ENCODE peak calls at places on chromosome 20, in seven cellular contexts. One of them, this sample, is unnamed. For H3K36me3 and H3K4me1, the result is how much of the 10 kb centered on the place peaks cover.

GRCh38 chr20:36823126-36823525 is 49.6 kb upstream of the DSN1 start:
- DNase-seq in tibial artery: no peak
- DNase-seq in heart right ventricle: no peak
- DNase-seq in thoracic aorta: no peak
- DNase-seq in uterus: no peak
- DNase-seq in endothelial cell of umbilical vein: no peak
- DNase-seq in pancreas: no peak
- DNase-seq in this sample: no peak

GRCh38 chr20:56842086-56842485 is 213.0 kb downstream of the TFAP2C start:
- DNase-seq in tibial artery: no peak
- DNase-seq in heart right ventricle: no peak
- DNase-seq in endothelial cell of umbilical vein: no peak
- DNase-seq in pancreas: no peak
- DNase-seq in thoracic aorta: no peak
- DNase-seq in uterus: no peak
- DNase-seq in this sample: no peak

GRCh38 chr20:11389188-11389587 is 528.5 kb upstream of the BTBD3 start:
- DNase-seq in pancreas: no peak
- DNase-seq in heart right ventricle: no peak
- DNase-seq in endothelial cell of umbilical vein: no peak
- DNase-seq in uterus: no peak
- DNase-seq in tibial artery: no peak
- DNase-seq in thoracic aorta: no peak
- DNase-seq in this sample: no peak

GRCh38 chr20:43196243-43196642 is 6.5 kb upstream of the PTPRT start:
- DNase-seq in uterus: no peak
- DNase-seq in thoracic aorta: no peak
- DNase-seq in endothelial cell of umbilical vein: no peak
- DNase-seq in tibial artery: no peak
- DNase-seq in heart right ventricle: no peak
- DNase-seq in pancreas: no peak
- DNase-seq in this sample: no peak

GRCh38 chr20:2768632-2769015 is 31.8 kb downstream of the CPXM1 start:
- DNase-seq in pancreas: no peak
- DNase-seq in heart right ventricle: no peak
- DNase-seq in endothelial cell of umbilical vein: peak
- DNase-seq in tibial artery: no peak
- DNase-seq in uterus: no peak
- DNase-seq in thoracic aorta: no peak
- DNase-seq in this sample: no peak

GRCh38 chr20:36447101-36447500 is 94.2 kb upstream of the MYL9 start:
- DNase-seq in tibial artery: no peak
- DNase-seq in endothelial cell of umbilical vein: no peak
- DNase-seq in pancreas: no peak
- DNase-seq in uterus: no peak
- DNase-seq in heart right ventricle: no peak
- DNase-seq in thoracic aorta: no peak
- DNase-seq in this sample: no peak

GRCh38 chr20:40961686-40962640 is 66.7 kb upstream of the TOP1 start:
- DNase-seq in thoracic aorta: no peak
- DNase-seq in endothelial cell of umbilical vein: no peak
- DNase-seq in tibial artery: no peak
- DNase-seq in pancreas: no peak
- DNase-seq in uterus: no peak
- DNase-seq in heart right ventricle: no peak
- DNase-seq in this sample: peak

GRCh38 chr20:37828584-37829527 is 74.1 kb upstream of the VSTM2L start:
- DNase-seq in endothelial cell of umbilical vein: no peak
- DNase-seq in pancreas: no peak
- DNase-seq in heart right ventricle: no peak
- DNase-seq in thoracic aorta: no peak
- DNase-seq in tibial artery: no peak
- DNase-seq in uterus: no peak
- DNase-seq in this sample: no peak

GRCh38 chr20:2585811-2586210 is 49.4 kb downstream of the TMC2 start:
- DNase-seq in heart right ventricle: no peak
- DNase-seq in tibial artery: no peak
- DNase-seq in thoracic aorta: no peak
- DNase-seq in endothelial cell of umbilical vein: no peak
- DNase-seq in pancreas: no peak
- DNase-seq in uterus: no peak
- DNase-seq in this sample: no peak

GRCh38 chr20:11847827-11848226 is 69.9 kb upstream of the BTBD3 start:
- DNase-seq in pancreas: no peak
- DNase-seq in thoracic aorta: no peak
- DNase-seq in uterus: no peak
- DNase-seq in endothelial cell of umbilical vein: peak
- DNase-seq in heart right ventricle: no peak
- DNase-seq in tibial artery: no peak
- DNase-seq in this sample: no peak

GRCh38 chr20:36848078-36848660 is 27.8 kb upstream of the TLDC2 start:
- DNase-seq in endothelial cell of umbilical vein: peak
- DNase-seq in pancreas: no peak
- DNase-seq in uterus: peak
- DNase-seq in thoracic aorta: no peak
- DNase-seq in tibial artery: peak
- DNase-seq in heart right ventricle: peak
- DNase-seq in this sample: peak

GRCh38 chr20:33719277-33719988 is 677 bp downstream of the PXMP4 start:
- DNase-seq in tibial artery: no peak
- DNase-seq in heart right ventricle: no peak
- DNase-seq in endothelial cell of umbilical vein: no peak
- DNase-seq in pancreas: peak
- DNase-seq in uterus: no peak
- DNase-seq in thoracic aorta: no peak
- DNase-seq in this sample: no peak

GRCh38 chr20:15799871-15800270 is 773.4 kb downstream of the KIF16B start:
- DNase-seq in pancreas: no peak
- DNase-seq in tibial artery: no peak
- DNase-seq in thoracic aorta: no peak
- DNase-seq in endothelial cell of umbilical vein: no peak
- DNase-seq in heart right ventricle: no peak
- DNase-seq in uterus: no peak
- DNase-seq in this sample: no peak

GRCh38 chr20:5933802-5934436 is 16.4 kb downstream of the TRMT6 start:
- DNase-seq in pancreas: peak
- DNase-seq in endothelial cell of umbilical vein: peak
- DNase-seq in thoracic aorta: no peak
- DNase-seq in tibial artery: no peak
- DNase-seq in heart right ventricle: peak
- DNase-seq in uterus: no peak
- DNase-seq in this sample: no peak

GRCh38 chr20:51422912-51423667 is 119.4 kb downstream of the NFATC2 start:
- DNase-seq in pancreas: no peak
- DNase-seq in thoracic aorta: no peak
- DNase-seq in tibial artery: no peak
- DNase-seq in endothelial cell of umbilical vein: no peak
- DNase-seq in uterus: no peak
- DNase-seq in heart right ventricle: no peak
- DNase-seq in this sample: no peak

DNA sequence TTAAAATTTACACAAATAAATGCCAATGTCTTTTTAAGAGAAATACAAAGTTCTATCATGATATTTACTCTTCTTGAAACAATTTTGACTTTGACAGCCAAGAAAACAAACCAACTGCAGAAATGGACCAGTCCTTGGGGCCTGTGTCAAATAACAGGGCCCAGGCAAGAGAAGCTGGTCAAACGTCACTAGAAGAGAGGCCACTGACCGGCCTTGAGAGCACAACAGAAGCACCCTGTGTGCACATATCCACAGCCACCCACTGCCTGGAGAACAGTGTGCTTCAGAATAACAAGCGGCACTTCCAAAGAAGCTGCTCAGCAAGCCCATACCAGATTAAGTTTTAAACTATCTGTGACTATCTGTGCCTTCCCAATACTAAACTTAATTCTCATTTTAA is 14.8 kb downstream of the APMAP start:
- DNase-seq in pancreas: no peak
- DNase-seq in thoracic aorta: no peak
- DNase-seq in uterus: no peak
- DNase-seq in endothelial cell of umbilical vein: no peak
- DNase-seq in heart right ventricle: no peak
- DNase-seq in tibial artery: no peak
- DNase-seq in this sample: no peak
- H3K36me3 ChIP-seq in pancreas: under half
- H3K36me3 ChIP-seq in thoracic aorta: under half
- H3K36me3 ChIP-seq in uterus: under half
- H3K36me3 ChIP-seq in endothelial cell of umbilical vein: under half
- H3K36me3 ChIP-seq in heart right ventricle: half or more
- H3K36me3 ChIP-seq in tibial artery: half or more
- H3K36me3 ChIP-seq in this sample: half or more

GRCh38 chr20:58869662-58870227 is 17.2 kb downstream of the GNAS start:
- DNase-seq in endothelial cell of umbilical vein: no peak
- DNase-seq in pancreas: no peak
- DNase-seq in heart right ventricle: no peak
- DNase-seq in uterus: no peak
- DNase-seq in tibial artery: no peak
- DNase-seq in thoracic aorta: no peak
- DNase-seq in this sample: no peak

GRCh38 chr20:58870293-58871014 is 17.9 kb downstream of the GNAS start:
- DNase-seq in endothelial cell of umbilical vein: peak
- DNase-seq in heart right ventricle: peak
- DNase-seq in pancreas: peak
- DNase-seq in tibial artery: peak
- DNase-seq in thoracic aorta: no peak
- DNase-seq in uterus: peak
- DNase-seq in this sample: no peak

GRCh38 chr20:58871533-58872102 is 19.1 kb downstream of the GNAS start:
- DNase-seq in uterus: no peak
- DNase-seq in endothelial cell of umbilical vein: no peak
- DNase-seq in tibial artery: no peak
- DNase-seq in thoracic aorta: no peak
- DNase-seq in pancreas: no peak
- DNase-seq in heart right ventricle: no peak
- DNase-seq in this sample: no peak

GRCh38 chr20:58867211-58867610 is 14.7 kb downstream of the GNAS start:
- DNase-seq in tibial artery: no peak
- DNase-seq in thoracic aorta: no peak
- DNase-seq in pancreas: no peak
- DNase-seq in endothelial cell of umbilical vein: no peak
- DNase-seq in heart right ventricle: no peak
- DNase-seq in uterus: peak
- DNase-seq in this sample: no peak

DNA sequence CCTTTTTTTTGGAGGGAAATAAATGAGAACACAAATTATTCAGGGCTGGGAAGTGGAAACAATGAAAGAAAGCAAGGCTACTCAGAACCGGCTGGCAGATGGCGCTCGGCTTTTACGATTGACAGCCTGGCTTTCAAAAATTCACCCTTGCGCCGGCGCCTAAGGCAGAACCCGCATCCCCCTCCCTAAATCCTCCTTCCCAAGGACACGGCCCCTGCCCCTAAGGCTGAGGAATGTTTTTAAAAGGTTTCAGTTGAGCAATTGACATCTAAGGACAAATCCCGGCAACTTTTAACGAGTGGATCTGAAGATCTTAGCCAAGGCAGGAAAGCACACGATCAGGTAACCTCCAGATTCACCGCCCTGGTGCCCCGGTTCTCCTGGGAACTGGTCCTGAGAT is 16.3 kb downstream of the GNAS start:
- DNase-seq in thoracic aorta: no peak
- DNase-seq in uterus: no peak
- DNase-seq in heart right ventricle: no peak
- DNase-seq in endothelial cell of umbilical vein: no peak
- DNase-seq in tibial artery: no peak
- DNase-seq in pancreas: no peak
- DNase-seq in this sample: no peak
- TF ChIP-seq CTCF in thoracic aorta: no peak
- TF ChIP-seq CTCF in uterus: no peak
- TF ChIP-seq CTCF in heart right ventricle: no peak
- TF ChIP-seq CTCF in endothelial cell of umbilical vein: peak
- TF ChIP-seq CTCF in tibial artery: no peak
- TF ChIP-seq CTCF in pancreas: no peak
- TF ChIP-seq CTCF in this sample: no peak

GRCh38 chr20:23479043-23479442 is 11.9 kb upstream of the CST8 start:
- DNase-seq in heart right ventricle: no peak
- DNase-seq in thoracic aorta: no peak
- DNase-seq in endothelial cell of umbilical vein: no peak
- DNase-seq in pancreas: no peak
- DNase-seq in tibial artery: no peak
- DNase-seq in uterus: no peak
- DNase-seq in this sample: no peak

GRCh38 chr20:23476015-23476754 is 14.7 kb upstream of the CST8 start:
- DNase-seq in pancreas: no peak
- DNase-seq in thoracic aorta: no peak
- DNase-seq in uterus: no peak
- DNase-seq in heart right ventricle: no peak
- DNase-seq in tibial artery: no peak
- DNase-seq in endothelial cell of umbilical vein: no peak
- DNase-seq in this sample: no peak

GRCh38 chr20:23482138-23482537 is 8.8 kb upstream of the CST8 start:
- DNase-seq in pancreas: no peak
- DNase-seq in endothelial cell of umbilical vein: no peak
- DNase-seq in tibial artery: no peak
- DNase-seq in thoracic aorta: no peak
- DNase-seq in uterus: no peak
- DNase-seq in heart right ventricle: no peak
- DNase-seq in this sample: no peak

GRCh38 chr20:23475395-23475794 is 15.5 kb upstream of the CST8 start:
- DNase-seq in heart right ventricle: no peak
- DNase-seq in thoracic aorta: no peak
- DNase-seq in pancreas: no peak
- DNase-seq in uterus: no peak
- DNase-seq in endothelial cell of umbilical vein: no peak
- DNase-seq in tibial artery: no peak
- DNase-seq in this sample: no peak

GRCh38 chr20:23477223-23477622 is 13.7 kb upstream of the CST8 start:
- DNase-seq in heart right ventricle: no peak
- DNase-seq in tibial artery: no peak
- DNase-seq in pancreas: no peak
- DNase-seq in uterus: no peak
- DNase-seq in thoracic aorta: no peak
- DNase-seq in endothelial cell of umbilical vein: no peak
- DNase-seq in this sample: no peak
- H3K4me1 ChIP-seq in heart right ventricle: under half
- H3K4me1 ChIP-seq in tibial artery: under half
- H3K4me1 ChIP-seq in pancreas: under half
- H3K4me1 ChIP-seq in uterus: under half
- H3K4me1 ChIP-seq in thoracic aorta: under half
- H3K4me1 ChIP-seq in endothelial cell of umbilical vein: under half
- H3K4me1 ChIP-seq in this sample: under half

DNA sequence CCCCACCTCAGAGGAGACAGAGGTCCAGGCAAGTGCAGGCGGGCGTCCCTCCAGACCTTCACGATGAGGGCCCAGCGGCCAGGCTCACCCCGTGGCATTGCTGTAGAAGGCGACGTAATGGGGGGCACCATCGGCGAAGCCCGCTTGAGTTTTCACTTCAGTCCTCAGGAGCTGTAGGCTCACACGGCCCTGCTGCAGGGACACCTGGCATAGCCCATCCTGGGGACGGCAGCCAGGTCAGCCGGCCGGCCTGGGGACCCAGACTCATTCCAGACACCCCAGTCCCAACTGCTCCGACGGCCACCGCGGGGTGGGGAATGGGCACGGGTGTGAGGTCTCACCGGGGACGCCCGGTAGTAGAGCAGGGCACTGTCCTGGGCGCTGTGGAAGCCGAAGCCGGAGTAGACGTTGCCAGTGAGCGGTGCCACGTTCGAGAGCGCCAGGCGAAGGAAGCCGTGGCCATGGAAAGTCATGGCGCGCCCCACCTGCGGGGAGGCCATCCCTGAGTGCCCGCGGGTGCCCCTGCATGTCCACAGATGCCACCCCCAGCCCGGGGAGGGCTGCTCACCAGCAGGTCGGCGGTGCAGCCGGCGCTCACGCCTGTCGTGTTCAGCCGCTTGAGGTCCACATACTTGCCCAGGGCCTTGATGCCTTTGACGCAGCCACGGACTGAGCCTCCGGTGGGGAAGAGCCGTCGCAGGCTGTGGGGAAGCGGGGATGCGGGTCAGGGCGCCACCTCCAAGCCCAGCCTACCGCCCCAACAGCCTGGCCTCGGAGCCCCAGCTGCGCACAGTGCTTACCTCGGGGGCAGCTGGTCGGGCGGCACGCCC is 9.2 kb downstream of the ADRM1 start:
- DNase-seq in endothelial cell of umbilical vein: no peak
- DNase-seq in thoracic aorta: no peak
- DNase-seq in tibial artery: no peak
- DNase-seq in heart right ventricle: no peak
- DNase-seq in uterus: no peak
- DNase-seq in pancreas: no peak
- DNase-seq in this sample: no peak
- H3K36me3 ChIP-seq in endothelial cell of umbilical vein: half or more
- H3K36me3 ChIP-seq in thoracic aorta: half or more
- H3K36me3 ChIP-seq in tibial artery: half or more
- H3K36me3 ChIP-seq in heart right ventricle: half or more
- H3K36me3 ChIP-seq in uterus: under half
- H3K36me3 ChIP-seq in pancreas: under half
- H3K36me3 ChIP-seq in this sample: half or more